ENCODE peak calls at places on chromosomes 13 and 19, in six cellular contexts. One of them, this sample, is unnamed.

GRCh38 chr13:40251343-40252032 is 415.0 kb downstream of the FOXO1 start:
- DNase-seq in CD8-positive, alpha-beta T cell: no peak
- DNase-seq in tibial nerve: no peak
- DNase-seq in upper lobe of right lung: no peak
- DNase-seq in psoas muscle: no peak
- DNase-seq in pancreas: no peak
- DNase-seq in this sample: no peak

GRCh38 chr13:112658807-112659206 is 31.0 kb upstream of the ATP11A start:
- DNase-seq in tibial nerve: no peak
- DNase-seq in pancreas: no peak
- DNase-seq in upper lobe of right lung: peak; percentile 56
- DNase-seq in psoas muscle: no peak
- DNase-seq in CD8-positive, alpha-beta T cell: no peak
- DNase-seq in this sample: no peak

GRCh38 chr19:18898081-18898532 is 2.1 kb upstream of the CERS1 start:
- DNase-seq in CD8-positive, alpha-beta T cell: no peak
- DNase-seq in psoas muscle: no peak
- DNase-seq in upper lobe of right lung: no peak
- DNase-seq in pancreas: peak; percentile 70
- DNase-seq in tibial nerve: no peak
- DNase-seq in this sample: peak; percentile 35

GRCh38 chr13:31015207-31015606 is 82.8 kb downstream of the TEX26 start:
- DNase-seq in pancreas: no peak
- DNase-seq in tibial nerve: no peak
- DNase-seq in CD8-positive, alpha-beta T cell: no peak
- DNase-seq in psoas muscle: no peak
- DNase-seq in upper lobe of right lung: no peak
- DNase-seq in this sample: no peak

GRCh38 chr13:53200498-53201453 is 172.2 kb downstream of the OLFM4 start:
- DNase-seq in pancreas: peak; percentile 91
- DNase-seq in tibial nerve: peak; percentile 33
- DNase-seq in upper lobe of right lung: peak; percentile 69
- DNase-seq in psoas muscle: peak; percentile 70
- DNase-seq in CD8-positive, alpha-beta T cell: no peak
- DNase-seq in this sample: no peak

GRCh38 chr19:2554856-2555255 is 78.9 kb downstream of the GADD45B start:
- DNase-seq in upper lobe of right lung: no peak
- DNase-seq in psoas muscle: no peak
- DNase-seq in CD8-positive, alpha-beta T cell: no peak
- DNase-seq in tibial nerve: no peak
- DNase-seq in pancreas: peak; percentile 11
- DNase-seq in this sample: no peak

GRCh38 chr19:32363175-32363574 is 17.8 kb downstream of the ZNF507 start:
- DNase-seq in CD8-positive, alpha-beta T cell: no peak
- DNase-seq in psoas muscle: no peak
- DNase-seq in tibial nerve: no peak
- DNase-seq in pancreas: no peak
- DNase-seq in upper lobe of right lung: no peak
- DNase-seq in this sample: no peak

GRCh38 chr13:108957369-108958012 is 328.1 kb downstream of the MYO16 start:
- DNase-seq in pancreas: no peak
- DNase-seq in CD8-positive, alpha-beta T cell: no peak
- DNase-seq in upper lobe of right lung: no peak
- DNase-seq in tibial nerve: peak; percentile 27
- DNase-seq in psoas muscle: no peak
- DNase-seq in this sample: no peak

GRCh38 chr13:67776171-67776570 is 546.0 kb upstream of the PCDH9 start:
- DNase-seq in CD8-positive, alpha-beta T cell: no peak
- DNase-seq in psoas muscle: no peak
- DNase-seq in upper lobe of right lung: no peak
- DNase-seq in pancreas: no peak
- DNase-seq in tibial nerve: no peak
- DNase-seq in this sample: no peak

GRCh38 chr19:29568036-29568788 is 37.9 kb upstream of the POP4 start:
- DNase-seq in tibial nerve: no peak
- DNase-seq in CD8-positive, alpha-beta T cell: no peak
- DNase-seq in pancreas: no peak
- DNase-seq in psoas muscle: no peak
- DNase-seq in upper lobe of right lung: no peak
- DNase-seq in this sample: no peak

GRCh38 chr19:574658-575526 is 2.5 kb downstream of the BSG start:
- DNase-seq in pancreas: peak; percentile 77
- DNase-seq in CD8-positive, alpha-beta T cell: no peak
- DNase-seq in upper lobe of right lung: no peak
- DNase-seq in psoas muscle: no peak
- DNase-seq in tibial nerve: no peak
- DNase-seq in this sample: peak; percentile 69

GRCh38 chr13:80082396-80083096 is 258.4 kb downstream of the SPRY2 start:
- DNase-seq in pancreas: no peak
- DNase-seq in CD8-positive, alpha-beta T cell: no peak
- DNase-seq in tibial nerve: no peak
- DNase-seq in psoas muscle: no peak
- DNase-seq in upper lobe of right lung: no peak
- DNase-seq in this sample: no peak

GRCh38 chr19:30229524-30230174 is 142.5 kb upstream of the ZNF536 start:
- DNase-seq in upper lobe of right lung: no peak
- DNase-seq in pancreas: no peak
- DNase-seq in tibial nerve: no peak
- DNase-seq in psoas muscle: no peak
- DNase-seq in CD8-positive, alpha-beta T cell: no peak
- DNase-seq in this sample: no peak

GRCh38 chr13:109390391-109390790 is 396.0 kb downstream of the IRS2 start:
- DNase-seq in CD8-positive, alpha-beta T cell: no peak
- DNase-seq in upper lobe of right lung: no peak
- DNase-seq in tibial nerve: no peak
- DNase-seq in pancreas: no peak
- DNase-seq in psoas muscle: no peak
- DNase-seq in this sample: no peak

GRCh38 chr13:108549989-108550388 is 79.4 kb upstream of the MYO16 start:
- DNase-seq in pancreas: no peak
- DNase-seq in psoas muscle: no peak
- DNase-seq in upper lobe of right lung: no peak
- DNase-seq in CD8-positive, alpha-beta T cell: no peak
- DNase-seq in tibial nerve: no peak
- DNase-seq in this sample: no peak

GRCh38 chr13:63206431-63206830 is 1790.8 kb upstream of the PCDH20 start:
- DNase-seq in tibial nerve: no peak
- DNase-seq in CD8-positive, alpha-beta T cell: no peak
- DNase-seq in pancreas: no peak
- DNase-seq in upper lobe of right lung: no peak
- DNase-seq in psoas muscle: no peak
- DNase-seq in this sample: no peak

GRCh38 chr19:49084206-49085019 is 838 bp upstream of the SNRNP70 start:
- DNase-seq in pancreas: no peak
- DNase-seq in tibial nerve: peak; percentile 8
- DNase-seq in psoas muscle: no peak
- DNase-seq in upper lobe of right lung: no peak
- DNase-seq in CD8-positive, alpha-beta T cell: no peak
- DNase-seq in this sample: no peak

GRCh38 chr13:93476175-93476574 is 249.6 kb downstream of the GPC6 start:
- DNase-seq in psoas muscle: no peak
- DNase-seq in CD8-positive, alpha-beta T cell: no peak
- DNase-seq in upper lobe of right lung: no peak
- DNase-seq in tibial nerve: no peak
- DNase-seq in pancreas: no peak
- DNase-seq in this sample: no peak

GRCh38 chr13:50152224-50152623 is 137.0 kb downstream of the KCNRG start:
- DNase-seq in psoas muscle: no peak
- DNase-seq in upper lobe of right lung: no peak
- DNase-seq in CD8-positive, alpha-beta T cell: no peak
- DNase-seq in tibial nerve: no peak
- DNase-seq in pancreas: no peak
- DNase-seq in this sample: no peak

GRCh38 chr13:41639955-41640780 is 182.8 kb downstream of the RGCC start:
- DNase-seq in CD8-positive, alpha-beta T cell: no peak
- DNase-seq in psoas muscle: no peak
- DNase-seq in pancreas: no peak
- DNase-seq in tibial nerve: no peak
- DNase-seq in upper lobe of right lung: no peak
- DNase-seq in this sample: peak; percentile 50

GRCh38 chr13:74136089-74136658 is 2.0 kb upstream of the KLF12 start:
- DNase-seq in CD8-positive, alpha-beta T cell: peak; percentile 40
- DNase-seq in tibial nerve: peak; percentile 27
- DNase-seq in psoas muscle: peak; percentile 52
- DNase-seq in pancreas: peak; percentile 58
- DNase-seq in upper lobe of right lung: peak; percentile 64
- DNase-seq in this sample: no peak

GRCh38 chr19:55261671-55262126 is 2.9 kb upstream of the PPP6R1 start:
- DNase-seq in pancreas: no peak
- DNase-seq in upper lobe of right lung: no peak
- DNase-seq in CD8-positive, alpha-beta T cell: no peak
- DNase-seq in tibial nerve: no peak
- DNase-seq in psoas muscle: no peak
- DNase-seq in this sample: no peak

GRCh38 chr13:61954092-61954491 is 538.4 kb upstream of the PCDH20 start:
- DNase-seq in psoas muscle: no peak
- DNase-seq in pancreas: no peak
- DNase-seq in CD8-positive, alpha-beta T cell: no peak
- DNase-seq in tibial nerve: no peak
- DNase-seq in upper lobe of right lung: no peak
- DNase-seq in this sample: no peak

GRCh38 chr13:71829542-71829941 is 37.5 kb downstream of the DACH1 start:
- DNase-seq in tibial nerve: no peak
- DNase-seq in CD8-positive, alpha-beta T cell: no peak
- DNase-seq in upper lobe of right lung: no peak
- DNase-seq in psoas muscle: no peak
- DNase-seq in pancreas: no peak
- DNase-seq in this sample: no peak
- H3K4me1 ChIP-seq in tibial nerve: no peaks in the 10 kb centered on the region
- H3K4me1 ChIP-seq in CD8-positive, alpha-beta T cell: no peaks in the 10 kb centered on the region
- H3K4me1 ChIP-seq in upper lobe of right lung: no peaks in the 10 kb centered on the region
- H3K4me1 ChIP-seq in psoas muscle: no peaks in the 10 kb centered on the region
- H3K4me1 ChIP-seq in pancreas: no peaks in the 10 kb centered on the region
- H3K4me1 ChIP-seq in this sample: no peaks in the 10 kb centered on the region

DNA sequence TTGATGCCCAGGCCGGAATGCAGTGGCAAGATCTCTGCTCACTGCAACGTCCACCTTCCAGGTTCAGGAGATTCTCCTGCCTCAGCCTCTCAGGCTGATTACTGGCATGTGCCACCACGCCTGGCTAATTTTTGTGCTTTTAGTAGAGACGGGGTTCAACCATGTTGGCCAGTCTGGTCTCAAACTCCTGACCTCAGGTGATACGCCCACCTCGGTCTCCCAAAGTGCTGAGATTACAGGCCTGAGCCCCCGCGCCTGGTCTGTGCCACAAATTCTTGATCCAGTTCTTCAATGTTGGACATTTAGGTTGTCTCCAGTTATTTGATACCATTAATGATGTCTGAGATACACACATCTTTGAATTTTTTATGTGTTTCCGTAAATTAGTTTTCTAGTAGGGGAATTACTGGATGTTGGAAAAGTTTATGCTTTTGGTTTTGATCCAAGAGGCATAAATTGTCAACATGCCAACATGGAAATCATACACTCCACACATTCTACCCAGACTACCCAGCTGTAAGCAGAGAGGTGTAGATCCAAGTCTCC is 525 bp upstream of the COG3 start:
- DNase-seq in psoas muscle: no peak
- DNase-seq in tibial nerve: no peak
- DNase-seq in pancreas: no peak
- DNase-seq in upper lobe of right lung: no peak
- DNase-seq in CD8-positive, alpha-beta T cell: no peak
- DNase-seq in this sample: no peak
- TF ChIP-seq CTCF in psoas muscle: no peak
- TF ChIP-seq CTCF in tibial nerve: no peak
- TF ChIP-seq CTCF in pancreas: no peak
- TF ChIP-seq CTCF in upper lobe of right lung: peak; percentile 54
- TF ChIP-seq CTCF in CD8-positive, alpha-beta T cell: peak; percentile 64
- TF ChIP-seq CTCF in this sample: no peak

DNA sequence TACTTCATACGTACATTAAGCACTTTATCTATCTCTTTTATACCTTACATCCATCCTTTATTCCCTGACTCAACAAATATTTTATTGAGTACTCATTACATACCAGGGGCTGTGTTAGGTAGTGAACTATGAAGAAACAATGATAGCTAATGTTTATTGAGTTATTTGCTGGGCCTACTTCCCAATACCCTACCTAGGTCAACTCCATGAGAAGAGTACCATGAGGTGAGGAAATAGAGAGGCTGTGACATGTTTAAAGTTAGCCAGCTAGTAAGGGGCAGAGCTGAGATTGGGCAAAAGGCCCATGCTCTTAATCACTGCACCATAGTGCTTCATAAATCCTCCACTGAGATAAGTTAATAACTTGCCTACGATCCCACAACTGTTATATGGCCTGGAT is 79.9 kb downstream of the FREM2 start:
- DNase-seq in psoas muscle: no peak
- DNase-seq in upper lobe of right lung: no peak
- DNase-seq in tibial nerve: no peak
- DNase-seq in pancreas: no peak
- DNase-seq in CD8-positive, alpha-beta T cell: no peak
- DNase-seq in this sample: no peak
- H3K27ac ChIP-seq in psoas muscle: no peak overlapping the region
- H3K27ac ChIP-seq in upper lobe of right lung: no peak overlapping the region
- H3K27ac ChIP-seq in tibial nerve: no peak overlapping the region
- H3K27ac ChIP-seq in pancreas: no peak overlapping the region
- H3K27ac ChIP-seq in CD8-positive, alpha-beta T cell: no peak overlapping the region
- H3K27ac ChIP-seq in this sample: no peak overlapping the region

GRCh38 chr19:16078759-16079707 is 2.7 kb downstream of the TPM4 start:
- DNase-seq in CD8-positive, alpha-beta T cell: peak; percentile 71
- DNase-seq in pancreas: no peak
- DNase-seq in psoas muscle: peak; percentile 73
- DNase-seq in upper lobe of right lung: peak; percentile 60
- DNase-seq in tibial nerve: peak; percentile 90
- DNase-seq in this sample: peak; percentile 36

GRCh38 chr19:16078311-16078758 is 2.0 kb downstream of the TPM4 start:
- DNase-seq in psoas muscle: no peak
- DNase-seq in pancreas: no peak
- DNase-seq in CD8-positive, alpha-beta T cell: no peak
- DNase-seq in upper lobe of right lung: peak; percentile 32
- DNase-seq in tibial nerve: peak; percentile 60
- DNase-seq in this sample: no peak

GRCh38 chr19:16076154-16076957 is at the start of gene TPM4:
- DNase-seq in psoas muscle: peak; percentile 92
- DNase-seq in tibial nerve: peak; percentile 85
- DNase-seq in pancreas: peak; percentile 90
- DNase-seq in CD8-positive, alpha-beta T cell: peak; percentile 81
- DNase-seq in upper lobe of right lung: peak; percentile 95
- DNase-seq in this sample: peak; percentile 75

GRCh38 chr19:16075430-16076153 is 703 bp upstream of the TPM4 start:
- DNase-seq in CD8-positive, alpha-beta T cell: no peak
- DNase-seq in pancreas: no peak
- DNase-seq in tibial nerve: no peak
- DNase-seq in upper lobe of right lung: peak; percentile 43
- DNase-seq in psoas muscle: no peak
- DNase-seq in this sample: no peak

DNA sequence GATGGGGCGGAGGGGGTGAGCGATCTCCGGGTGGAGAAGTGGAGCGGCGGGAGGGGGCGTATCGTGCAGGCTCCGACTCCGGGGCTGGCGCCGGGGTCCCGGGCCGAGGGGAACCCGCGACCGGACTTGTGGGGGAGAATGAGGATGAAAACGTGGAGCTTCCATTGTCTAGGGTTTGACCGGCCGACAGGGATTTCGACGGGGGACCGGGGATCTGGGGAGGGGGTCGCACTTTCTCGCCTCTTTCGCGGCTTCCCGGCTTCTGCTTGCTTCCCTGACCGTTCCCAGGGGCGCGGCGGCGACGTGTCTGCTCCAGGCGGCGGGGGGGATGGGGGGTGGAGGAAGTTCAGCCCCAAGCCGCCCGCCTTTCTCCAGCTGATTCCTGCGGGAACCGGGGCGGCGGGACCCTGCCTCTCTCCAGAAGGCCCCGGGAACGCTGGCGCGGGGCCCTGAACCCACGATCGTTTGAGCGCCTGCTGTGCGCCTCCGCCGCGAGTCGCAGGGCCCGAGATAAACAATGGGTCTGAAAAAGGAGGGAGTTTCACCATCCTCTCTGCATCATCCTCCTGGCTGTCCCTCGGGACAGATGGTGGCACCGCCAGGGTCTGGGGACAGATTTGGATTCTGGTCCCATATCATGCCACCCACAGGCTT is 790 bp downstream of the TPM4 start:
- DNase-seq in upper lobe of right lung: peak; percentile 85
- DNase-seq in tibial nerve: peak; percentile 61
- DNase-seq in CD8-positive, alpha-beta T cell: no peak
- DNase-seq in psoas muscle: peak; percentile 67
- DNase-seq in pancreas: peak; percentile 78
- DNase-seq in this sample: no peak
- H3K4me1 ChIP-seq in upper lobe of right lung: peaks cover 48% of the 10 kb centered on the region
- H3K4me1 ChIP-seq in tibial nerve: peaks cover 40% of the 10 kb centered on the region
- H3K4me1 ChIP-seq in CD8-positive, alpha-beta T cell: peaks cover 78% of the 10 kb centered on the region
- H3K4me1 ChIP-seq in psoas muscle: no peaks in the 10 kb centered on the region
- H3K4me1 ChIP-seq in pancreas: no peaks in the 10 kb centered on the region
- H3K4me1 ChIP-seq in this sample: peaks cover 14% of the 10 kb centered on the region

This sample was measured in gastrocnemius medialis.